ENCODE peak calls at places on chromosomes 11 and 22, in ten cellular contexts. I, M, T, H, O, Z, C, L, P and E are unnamed samples.

GRCh38 chr11:125494987-125495725 is 909 bp downstream of the FEZ1 start:
- DNase-seq in M (no peak), O (peak), Z (no peak), H (peak), T (peak), I (no peak), C (peak), L (no peak), P (peak), E (no peak)

GRCh38 chr11:125379565-125380343 is 116.3 kb downstream of the FEZ1 start:
- DNase-seq in H (no peak), P (no peak), Z (no peak), I (no peak), O (no peak), M (no peak), L (no peak), C (no peak), T (no peak), E (no peak)

GRCh38 chr22:25318081-25318823 is 98.8 kb downstream of the CRYBB2 start:
- DNase-seq in L (no peak), I (no peak), M (no peak), T (no peak), O (no peak), Z (no peak), C (no peak), H (no peak), P (no peak), E (no peak)

GRCh38 chr11:78000193-78000592 is 5.7 kb upstream of the INTS4 start:
- DNase-seq in Z (peak), O (peak), L (peak), M (peak), H (peak), P (peak), I (peak), T (peak), C (peak), E (peak)

GRCh38 chr22:23520875-23521441 is 59.1 kb downstream of the IGLL1 start:
- DNase-seq in C (no peak), O (no peak), M (no peak), Z (peak), L (no peak), H (no peak), I (no peak), P (peak), T (no peak), E (no peak)

GRCh38 chr11:70603756-70604211 is 205.5 kb downstream of the CTTN start:
- DNase-seq in T (no peak), I (no peak), L (no peak), H (no peak), Z (no peak), M (peak), C (no peak), O (no peak), P (no peak), E (peak)

GRCh38 chr11:69040581-69041260 is 8.0 kb upstream of the TPCN2 start:
- DNase-seq in L (peak), C (no peak), H (peak), M (no peak), P (no peak), Z (peak), I (no peak), O (peak), T (no peak), E (no peak)

GRCh38 chr11:34940026-34940677 is 23.7 kb downstream of the PDHX start:
- DNase-seq in O (no peak), T (peak), P (no peak), Z (peak), M (no peak), I (no peak), L (no peak), H (no peak), C (no peak), E (no peak)

GRCh38 chr22:27801197-27801615 is 350 bp downstream of the MN1 start:
- DNase-seq in H (peak), C (no peak), O (peak), L (peak), Z (no peak), T (peak), P (peak), I (no peak), M (no peak), E (no peak)

GRCh38 chr11:111939836-111940604 is 2.9 kb downstream of the DIXDC1 start:
- DNase-seq in C (no peak), O (no peak), P (no peak), H (no peak), T (no peak), L (no peak), I (no peak), Z (peak), M (peak), E (peak)

GRCh38 chr11:117816151-117816741 is 8.3 kb downstream of the FXYD2 start:
- DNase-seq in L (no peak), O (no peak), M (no peak), I (no peak), Z (peak), H (no peak), C (no peak), P (peak), T (no peak), E (no peak)

GRCh38 chr22:45846952-45847351 is 130.0 kb downstream of the WNT7B start:
- DNase-seq in M (no peak), H (no peak), L (no peak), T (no peak), I (no peak), P (peak), O (no peak), Z (no peak), C (no peak), E (no peak)

GRCh38 chr22:29625090-29625825 is 21.8 kb downstream of the NF2 start:
- DNase-seq in O (peak), M (no peak), L (peak), H (peak), T (no peak), P (peak), I (no peak), Z (peak), C (peak), E (peak)

GRCh38 chr11:69640260-69640994 is 529 bp upstream of the CCND1 start:
- DNase-seq in C (no peak), I (no peak), H (peak), O (peak), Z (no peak), T (peak), M (no peak), P (no peak), L (no peak), E (no peak)

GRCh38 chr11:118634435-118635236 is 27.2 kb downstream of the PHLDB1 start:
- DNase-seq in C (peak), M (no peak), P (peak), I (no peak), L (no peak), O (peak), Z (no peak), T (no peak), H (no peak), E (no peak)

GRCh38 chr11:82719316-82719715 is 14.3 kb downstream of the FAM181B start:
- DNase-seq in M (no peak), Z (no peak), O (no peak), P (no peak), I (no peak), H (no peak), C (peak), L (no peak), T (no peak), E (peak)

GRCh38 chr11:64881476-64881875 is 3.1 kb upstream of the EHD1 start:
- DNase-seq in M (no peak), L (no peak), C (no peak), T (no peak), H (no peak), I (no peak), Z (no peak), P (no peak), O (no peak), E (no peak)

GRCh38 chr22:46010177-46010867 is 33.4 kb upstream of the WNT7B start:
- DNase-seq in M (no peak), H (peak), P (no peak), C (no peak), O (no peak), T (no peak), I (no peak), L (no peak), Z (no peak), E (no peak)

GRCh38 chr22:44523981-44524759 is 26.1 kb upstream of the RTL6 start:
- DNase-seq in Z (peak), T (no peak), P (no peak), C (no peak), L (no peak), M (no peak), O (no peak), H (no peak), I (no peak), E (no peak)